ENCODE peak calls at places on chromosomes 13 and 19, in nine cellular contexts. U is body of pancreas, A is IMR-90, R is tibial nerve, Q is A549, D is Peyer's patch, S is uterus, O is suprapubic skin, N is prostate gland. J is an unnamed sample.

GRCh38 chr13:98239156-98240076 is 62.3 kb upstream of the RNF113B start:
- DNase-seq in U (no peak), A (no peak), R (no peak), Q (no peak), D (no peak), S (no peak), O (no peak), N (no peak), J (no peak)

GRCh38 chr13:66996503-66996902 is 233.6 kb downstream of the PCDH9 start:
- DNase-seq in U (no peak), A (peak; percentile 18), R (no peak), Q (no peak), D (no peak), S (no peak), O (no peak), N (no peak), J (no peak)

GRCh38 chr13:88707652-88708051 is 1036.5 kb downstream of the SLITRK5 start:
- DNase-seq in U (no peak), A (no peak), R (no peak), Q (no peak), D (no peak), S (no peak), O (no peak), N (no peak), J (no peak)

GRCh38 chr13:33817513-33817842 is 471 bp upstream of the RFC3 start:
- DNase-seq in U (no peak), A (peak; percentile 2), R (no peak), Q (no peak), D (no peak), S (no peak), O (no peak), N (no peak), J (no peak)

GRCh38 chr19:16456652-16457194 is 15.0 kb downstream of the EPS15L1 start:
- DNase-seq in U (no peak), A (no peak), R (no peak), Q (no peak), D (no peak), S (no peak), O (no peak), N (no peak), J (no peak)

GRCh38 chr19:7857727-7858701 is 16.2 kb downstream of the PRR36 start:
- DNase-seq in U (no peak), A (no peak), R (no peak), Q (no peak), D (no peak), S (no peak), O (no peak), N (no peak), J (no peak)

GRCh38 chr13:45337803-45338202 is 3.2 kb downstream of the TPT1 start:
- DNase-seq in U (no peak), A (no peak), R (no peak), Q (no peak), D (no peak), S (no peak), O (no peak), N (no peak), J (no peak)

GRCh38 chr13:95083758-95084157 is 217.5 kb downstream of the ABCC4 start:
- DNase-seq in U (no peak), A (peak; percentile 90), R (no peak), Q (no peak), D (no peak), S (no peak), O (no peak), N (no peak), J (no peak)

GRCh38 chr13:45184693-45185092 is 16.2 kb downstream of the KCTD4 start:
- DNase-seq in U (no peak), A (no peak), R (no peak), Q (no peak), D (no peak), S (no peak), O (no peak), N (no peak), J (no peak)

GRCh38 chr13:107867701-107868661 is 347.4 kb downstream of the LIG4 start:
- DNase-seq in U (peak; percentile 35), A (peak; percentile 57), R (no peak), Q (no peak), D (no peak), S (no peak), O (no peak), N (no peak), J (no peak)

GRCh38 chr13:79457948-79458347 is 23.0 kb upstream of the NDFIP2 start:
- DNase-seq in U (no peak), A (peak; percentile 91), R (no peak), Q (no peak), D (no peak), S (no peak), O (no peak), N (no peak), J (no peak)

GRCh38 chr19:4444765-4445741 is 12.5 kb downstream of the UBXN6 start:
- DNase-seq in U (no peak), A (no peak), R (no peak), Q (no peak), D (no peak), S (no peak), O (no peak), N (no peak), J (no peak)

GRCh38 chr13:99303863-99304521 is 3.2 kb downstream of the GPR183 start:
- DNase-seq in U (peak; percentile 17), A (no peak), R (no peak), Q (no peak), D (peak; percentile 72), S (no peak), O (no peak), N (no peak), J (no peak)

GRCh38 chr13:112990783-112991182 is 21.8 kb downstream of the MCF2L start:
- DNase-seq in U (peak; percentile 88), A (no peak), R (no peak), Q (no peak), D (peak; percentile 81), S (no peak), O (no peak), N (peak; percentile 81), J (peak; percentile 73)

GRCh38 chr19:35040826-35041547 is 534 bp upstream of the HPN start:
- DNase-seq in U (peak; percentile 96), A (no peak), R (peak; percentile 89), Q (no peak), D (peak; percentile 88), S (peak; percentile 78), O (peak; percentile 88), N (peak; percentile 69), J (peak; percentile 88)

GRCh38 chr13:46475586-46475991 is 77.4 kb upstream of the LRCH1 start:
- DNase-seq in U (no peak), A (no peak), R (no peak), Q (no peak), D (no peak), S (no peak), O (no peak), N (no peak), J (no peak)

GRCh38 chr19:11538232-11539036 is at the start of gene CNN1:
- DNase-seq in U (no peak), A (peak; percentile 90), R (no peak), Q (no peak), D (peak; percentile 66), S (peak; percentile 94), O (no peak), N (no peak), J (peak; percentile 66)
- TF ChIP-seq POLR2A in U (no peak), A (peak; percentile 95), R (no peak), Q (no peak), D (peak; percentile 27), S (peak; percentile 96), O (no peak), N (peak; percentile 35), J (peak; percentile 34)

DNA sequence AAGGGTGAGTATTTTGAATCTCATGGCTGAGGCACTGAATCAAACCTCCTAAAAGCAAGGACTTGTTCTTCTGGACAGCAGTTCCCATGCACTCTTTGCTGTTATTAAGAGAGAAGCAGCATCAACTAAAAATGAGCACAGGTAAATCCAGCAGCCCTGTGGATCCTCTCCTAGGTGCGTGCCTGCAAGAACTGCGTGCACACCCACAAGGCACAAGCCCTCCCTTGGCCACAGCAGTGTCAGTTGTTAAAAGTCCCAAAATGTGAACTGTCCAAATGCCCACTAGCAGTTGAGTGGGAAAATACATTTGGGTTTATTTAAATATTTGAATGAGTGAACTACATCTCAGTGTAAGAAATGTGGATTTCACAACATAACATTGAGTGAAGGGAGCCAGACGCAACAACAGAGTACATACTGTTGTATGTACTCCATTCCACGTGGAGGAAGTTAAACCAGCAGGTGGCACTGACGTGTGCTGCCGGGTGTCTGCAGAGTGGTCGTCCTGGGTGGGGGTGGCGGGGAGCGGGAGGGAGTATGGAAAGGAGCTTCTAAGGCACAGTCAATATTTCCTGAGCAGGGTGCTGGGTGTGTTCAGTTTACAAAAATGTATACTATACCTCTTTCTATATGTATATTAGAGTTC is 266.4 kb downstream of the NALCN start:
- DNase-seq in U (no peak), A (peak; percentile 66), R (no peak), Q (peak; percentile 3), D (no peak), S (no peak), O (no peak), N (no peak), J (no peak)
- TF ChIP-seq CTCF in U (no peak), A (peak; percentile 55), R (no peak), Q (peak; percentile 47), D (no peak), S (no peak), O (no peak), N (no peak), J (no peak)

DNA sequence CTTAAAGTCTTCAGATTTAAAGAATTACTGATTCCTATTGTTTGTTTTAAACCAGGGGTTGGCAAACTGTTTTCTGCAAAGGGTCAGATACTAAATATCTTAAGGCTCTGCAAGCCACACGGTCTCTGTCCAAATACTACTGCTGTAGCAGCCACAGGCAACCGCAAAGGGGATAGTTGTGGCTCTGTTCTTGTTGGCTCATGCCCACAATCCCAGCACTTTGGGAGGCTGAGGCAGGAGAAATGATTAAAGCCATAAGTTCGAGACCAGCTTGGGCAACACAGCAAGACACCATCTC is 22.4 kb downstream of the RANBP3 start:
- DNase-seq in U (no peak), A (peak; percentile 47), R (no peak), Q (no peak), D (no peak), S (no peak), O (no peak), N (no peak), J (no peak)
- H3K4me1 ChIP-seq in U (peaks cover 96% of the 10 kb centered on the region), A (peaks cover 56% of the 10 kb centered on the region), R (peaks cover 97% of the 10 kb centered on the region), Q (peaks cover 30% of the 10 kb centered on the region), D (peaks cover 98% of the 10 kb centered on the region), S (peaks cover 4% of the 10 kb centered on the region), O (peaks cover 64% of the 10 kb centered on the region), N (peaks cover 27% of the 10 kb centered on the region), J (no peaks in the 10 kb centered on the region)

DNA sequence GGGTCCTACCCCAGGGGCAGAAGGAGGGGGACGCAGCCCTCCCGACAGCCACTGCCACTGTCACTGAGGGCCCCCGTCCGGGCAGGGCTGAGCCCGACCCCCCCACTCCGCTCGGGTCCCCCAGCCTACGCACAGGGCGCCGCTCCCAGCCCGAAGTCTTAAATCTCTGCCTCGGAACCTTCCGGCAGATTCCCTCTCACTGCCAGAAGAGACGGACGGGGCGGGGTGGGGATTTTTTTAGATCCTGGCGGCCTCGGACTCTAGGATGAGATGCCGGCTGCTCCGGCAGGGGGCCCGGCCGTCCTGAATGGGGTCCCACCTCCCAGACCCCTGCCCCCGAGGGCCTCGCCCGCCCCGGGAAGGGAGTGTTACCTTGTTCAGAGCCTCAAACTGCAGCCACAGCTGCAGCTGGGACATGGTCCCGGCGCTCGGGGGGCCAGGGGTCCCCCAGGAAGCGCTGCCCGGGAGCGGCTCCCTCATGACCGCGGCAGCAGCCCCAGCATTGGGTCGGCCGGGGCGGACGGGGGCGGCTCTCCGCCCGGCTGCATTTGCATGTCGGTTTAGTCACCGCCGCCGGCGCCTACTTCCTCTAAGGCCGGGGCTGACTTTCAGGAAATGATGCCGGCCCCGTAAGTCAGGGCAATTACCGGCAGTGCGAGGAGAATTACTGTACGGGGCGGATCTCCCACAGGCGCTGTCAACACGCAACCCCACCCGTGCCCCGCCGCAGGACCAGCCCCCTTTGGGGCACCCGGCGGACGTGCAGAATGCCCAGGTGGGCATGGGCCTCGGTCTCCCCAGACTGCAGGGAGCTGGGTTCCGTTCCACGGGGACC is 28.1 kb downstream of the GPX4 start:
- DNase-seq in U (peak; percentile 66), A (peak; percentile 88), R (peak; percentile 66), Q (no peak), D (peak; percentile 97), S (peak; percentile 84), O (peak; percentile 95), N (peak; percentile 83), J (peak; percentile 82)
- TF ChIP-seq POLR2A in U (no peak), A (peak; percentile 77), R (no peak), Q (no peak), D (peak; percentile 65), S (no peak), O (no peak), N (peak; percentile 82), J (no peak)

J was measured in breast epithelium.